ENCODE peak calls at places on chromosomes 12 and 14, in five cellular contexts. H is fibroblast of pulmonary artery, X is AG04450, F is fibroblast of mammary gland, Q is cardiac muscle cell. J is an unnamed sample.

GRCh38 chr12:107541001-107541400 is 144.6 kb upstream of the PWP1 start:
- DNase-seq in X (no peak), H (no peak), F (no peak), Q (no peak), J (no peak)

GRCh38 chr14:36870776-36871175 is 209.1 kb downstream of the PAX9 start:
- DNase-seq in F (no peak), X (no peak), H (no peak), Q (no peak), J (no peak)

GRCh38 chr12:45730842-45731336 is 1.4 kb downstream of the ARID2 start:
- DNase-seq in H (peak), X (no peak), F (peak), Q (peak), J (no peak)

GRCh38 chr14:101022121-101022520 is 118.6 kb upstream of the RTL1 start:
- DNase-seq in Q (no peak), F (peak), X (no peak), H (no peak), J (no peak)

GRCh38 chr14:68967459-68967940 is 11.6 kb downstream of the ACTN1 start:
- DNase-seq in H (no peak), F (no peak), X (no peak), Q (no peak), J (no peak)

GRCh38 chr12:131473721-131474709 is 236.9 kb upstream of the SFSWAP start:
- DNase-seq in F (no peak), Q (no peak), H (no peak), X (no peak), J (no peak)

GRCh38 chr12:50059440-50060119 is 2.2 kb downstream of the ASIC1 start:
- DNase-seq in Q (no peak), X (no peak), F (no peak), H (no peak), J (no peak)

GRCh38 chr12:39605996-39606395 is 13.6 kb downstream of the ABCD2 start:
- DNase-seq in F (peak), Q (no peak), H (peak), X (no peak), J (no peak)

GRCh38 chr12:107318804-107319535 is 225.6 kb upstream of the CRY1 start:
- DNase-seq in F (peak), H (peak), Q (peak), X (no peak), J (no peak)

GRCh38 chr12:51678086-51678724 is 87.2 kb downstream of the SCN8A start:
- DNase-seq in Q (peak), F (peak), X (no peak), H (peak), J (no peak)

GRCh38 chr12:131723532-131723931 is 12.6 kb downstream of the SFSWAP start:
- DNase-seq in H (no peak), X (no peak), Q (no peak), F (no peak), J (no peak)

GRCh38 chr14:77205566-77205965 is 24.0 kb downstream of the TMEM63C start:
- DNase-seq in X (no peak), H (no peak), F (no peak), Q (no peak), J (no peak)

GRCh38 chr12:131831635-131832041 is 3.4 kb downstream of the MMP17 start:
- DNase-seq in Q (no peak), F (peak), H (peak), X (peak), J (no peak)

GRCh38 chr14:74612346-74613021 is 447 bp upstream of the LTBP2 start:
- DNase-seq in H (peak), Q (peak), X (no peak), F (peak), J (no peak)

GRCh38 chr12:118103601-118104382 is at the start of gene VSIG10:
- DNase-seq in H (peak), X (no peak), Q (peak), F (peak), J (no peak)

GRCh38 chr14:104586832-104587620 is 7.5 kb downstream of the C14orf180 start:
- DNase-seq in F (no peak), H (no peak), Q (no peak), X (no peak), J (no peak)

GRCh38 chr14:51513933-51514332 is 137.8 kb upstream of the FRMD6 start:
- DNase-seq in Q (no peak), X (no peak), H (no peak), F (no peak), J (no peak)

GRCh38 chr12:116583284-116583683 is 24.1 kb downstream of the MAP1LC3B2 start:
- DNase-seq in H (no peak), X (no peak), Q (no peak), F (no peak), J (no peak)

GRCh38 chr12:3777206-3777809 is 24.4 kb upstream of the CRACR2A start:
- DNase-seq in H (peak), Q (peak), F (peak), X (peak), J (no peak)

GRCh38 chr14:28382460-28383220 is 383.9 kb upstream of the FOXG1 start:
- DNase-seq in X (no peak), H (peak), F (peak), Q (no peak), J (no peak)

GRCh38 chr12:124827588-124828184 is 36.0 kb downstream of the SCARB1 start:
- DNase-seq in H (no peak), F (no peak), Q (no peak), X (no peak), J (no peak)

GRCh38 chr12:19546611-19547162 is 107.4 kb downstream of the AEBP2 start:
- DNase-seq in F (peak), H (peak), Q (no peak), X (no peak), J (peak)

GRCh38 chr14:101025656-101026055 is 122.1 kb upstream of the RTL1 start:
- DNase-seq in H (no peak), Q (no peak), X (no peak), F (no peak), J (no peak)

GRCh38 chr14:71749613-71750238 is 182.5 kb upstream of the RGS6 start:
- DNase-seq in Q (no peak), H (no peak), F (no peak), X (no peak), J (no peak)

GRCh38 chr14:104356738-104357688 is 218.6 kb downstream of the KIF26A start:
- DNase-seq in H (no peak), Q (no peak), X (no peak), F (no peak), J (no peak)

GRCh38 chr12:130712346-130713065 is 3.6 kb downstream of the RIMBP2 start:
- DNase-seq in X (no peak), H (no peak), F (no peak), Q (no peak), J (no peak)

GRCh38 chr12:46786774-46787173 is 39.0 kb downstream of the SLC38A4 start:
- DNase-seq in H (peak), Q (no peak), F (peak), X (peak), J (peak)

GRCh38 chr14:92922883-92923743 is at the start of gene CHGA:
- DNase-seq in F (peak), X (no peak), H (peak), Q (peak), J (no peak)

GRCh38 chr14:80464531-80465149 is 253.3 kb upstream of the DIO2 start:
- DNase-seq in F (no peak), X (no peak), Q (no peak), H (no peak), J (no peak)

GRCh38 chr12:104605685-104606084 is 148.9 kb downstream of the CHST11 start:
- DNase-seq in Q (no peak), F (peak), X (no peak), H (peak), J (no peak)
- H3K4me3 ChIP-seq in Q (no peak), F (no peak), X (no peak), H (no peak), J (no peak)

GRCh38 chr14:60777856-60778578 is 43.5 kb downstream of the MNAT1 start:
- DNase-seq in H (peak), Q (no peak), F (peak), X (peak), J (no peak)
- H3K4me3 ChIP-seq in H (no peak), Q (no peak), F (no peak), X (no peak), J (no peak)

DNA sequence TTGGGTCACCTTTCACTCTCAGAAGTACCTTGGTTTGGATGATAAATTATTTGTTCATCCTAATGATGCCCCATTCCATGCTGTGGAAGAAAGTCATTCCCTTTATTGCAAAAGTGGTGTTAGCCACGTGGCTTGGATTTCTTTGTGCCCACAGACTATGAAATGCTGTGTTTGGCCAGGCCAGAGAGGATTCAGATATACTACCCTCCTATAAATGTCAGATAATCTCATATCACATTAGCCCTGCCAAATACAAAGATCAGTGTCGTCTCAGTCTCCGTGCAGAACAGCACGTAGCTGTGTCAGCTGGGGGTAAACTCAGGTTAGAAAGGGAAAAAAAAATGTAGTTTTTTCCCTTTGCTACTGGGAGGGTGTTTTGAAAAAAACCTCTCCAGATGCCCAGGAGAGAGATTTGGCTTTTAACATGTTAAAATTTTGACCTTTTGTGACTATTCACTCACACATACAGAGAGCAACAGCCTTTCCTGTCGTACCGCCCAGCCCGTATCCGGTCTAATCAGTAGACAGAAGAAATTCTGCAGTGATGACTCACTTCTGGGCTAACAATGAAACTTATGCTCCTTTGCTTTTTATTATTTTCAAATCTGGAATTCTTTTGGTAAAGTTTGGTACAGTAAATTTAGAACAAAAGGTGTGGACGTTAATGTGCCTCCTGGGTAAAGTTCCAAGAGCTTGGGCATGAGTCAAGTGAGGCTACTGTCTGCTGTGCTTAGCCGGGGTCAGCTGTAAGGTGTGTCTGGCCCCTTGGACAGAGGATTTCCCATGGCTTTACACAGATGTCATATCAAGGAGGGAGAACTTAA is 8.5 kb upstream of the PTPRB start:
- DNase-seq in H (peak), F (peak), X (peak), Q (no peak), J (peak)
- H3K4me3 ChIP-seq in H (no peak), F (no peak), X (no peak), Q (no peak), J (peak)

GRCh38 chr12:66120477-66120876 is 10.1 kb downstream of the LLPH start:
- DNase-seq in F (no peak), X (no peak), H (no peak), Q (no peak), J (no peak)
- H3K4me3 ChIP-seq in F (no peak), X (no peak), H (no peak), Q (no peak), J (no peak)

GRCh38 chr14:78985668-78986073 is 815.5 kb downstream of the NRXN3 start:
- DNase-seq in H (peak), Q (no peak), X (no peak), F (peak), J (no peak)

GRCh38 chr14:78987006-78987405 is 816.8 kb downstream of the NRXN3 start:
- DNase-seq in H (no peak), F (no peak), X (no peak), Q (no peak), J (no peak)

GRCh38 chr14:78978896-78979295 is 808.7 kb downstream of the NRXN3 start:
- DNase-seq in H (no peak), Q (no peak), F (no peak), X (no peak), J (no peak)

GRCh38 chr14:78982551-78982950 is 812.4 kb downstream of the NRXN3 start:
- DNase-seq in Q (no peak), H (peak), X (no peak), F (peak), J (no peak)

GRCh38 chr14:78983126-78983525 is 813.0 kb downstream of the NRXN3 start:
- DNase-seq in X (no peak), F (peak), Q (no peak), H (peak), J (no peak)
- H3K4me3 ChIP-seq in X (no peak), F (no peak), Q (no peak), H (no peak), J (no peak)

DNA sequence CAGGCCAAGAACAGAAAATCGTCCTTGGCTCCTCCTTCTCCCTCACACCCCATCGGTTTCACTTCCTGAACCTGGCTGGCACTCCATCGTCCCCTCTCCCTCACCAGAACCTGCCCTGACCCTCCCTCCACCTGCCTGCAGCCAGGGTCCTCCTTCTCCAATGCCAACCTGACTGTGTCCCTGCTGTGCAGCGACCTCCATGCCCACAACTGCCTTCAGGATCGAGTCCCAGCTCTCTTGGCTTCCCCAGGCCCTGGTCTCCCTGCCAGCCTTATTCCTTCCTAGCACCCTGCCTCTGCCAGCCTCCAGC is 19.8 kb downstream of the HVCN1 start:
- DNase-seq in Q (no peak), F (no peak), X (no peak), H (no peak), J (no peak)
- H3K4me3 ChIP-seq in Q (no peak), F (no peak), X (no peak), H (no peak), J (no peak)

GRCh38 chr12:105440037-105440664 is 109.7 kb downstream of the C12orf75 start:
- DNase-seq in X (no peak), H (no peak), Q (no peak), F (no peak), J (no peak)

GRCh38 chr12:105444809-105445102 is 114.3 kb downstream of the C12orf75 start:
- DNase-seq in Q (no peak), H (peak), X (no peak), F (no peak), J (no peak)

GRCh38 chr12:105449406-105449805 is 118.9 kb downstream of the C12orf75 start:
- DNase-seq in H (no peak), X (no peak), Q (no peak), F (no peak), J (no peak)

GRCh38 chr12:105445261-105446015 is 114.9 kb downstream of the C12orf75 start:
- DNase-seq in X (no peak), F (no peak), Q (peak), H (peak), J (no peak)

DNA sequence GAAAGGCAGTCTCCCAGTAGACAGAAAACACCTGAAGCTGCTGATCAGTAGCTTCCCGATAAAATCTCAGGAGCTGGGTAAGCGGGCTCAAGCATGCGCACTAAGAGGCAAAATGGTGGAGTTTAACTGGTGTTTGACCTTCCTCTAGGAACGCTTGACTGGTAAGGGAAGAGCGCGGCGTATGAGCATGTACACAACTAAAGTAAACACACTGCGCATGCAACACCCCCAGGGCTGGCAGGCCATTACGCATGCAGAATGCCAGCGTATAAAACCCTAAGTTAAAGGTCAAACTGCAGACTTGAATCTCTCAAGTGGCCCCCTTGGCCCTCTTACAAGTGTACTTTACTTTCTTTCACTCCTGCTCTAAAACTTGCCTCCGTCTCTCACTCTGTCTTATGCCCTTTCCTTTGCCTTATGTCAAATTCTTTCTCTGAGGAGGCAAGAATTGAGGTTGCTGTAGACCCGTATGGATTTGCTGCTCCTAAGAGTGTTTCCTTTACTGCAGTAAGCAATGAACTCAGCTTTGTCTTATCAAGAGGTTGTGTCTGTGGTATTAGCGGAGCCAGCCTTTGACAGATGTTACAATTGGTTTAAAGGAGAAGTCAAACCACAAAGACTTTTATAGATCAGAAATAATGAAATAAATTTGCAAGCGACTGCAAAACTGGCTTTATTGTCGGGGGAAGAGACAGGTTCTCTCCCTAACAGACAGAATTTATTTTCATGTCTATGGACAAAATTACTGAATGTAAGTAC is 113.7 kb downstream of the C12orf75 start:
- DNase-seq in Q (no peak), H (peak), F (no peak), X (no peak), J (no peak)
- H3K4me3 ChIP-seq in Q (no peak), H (no peak), F (no peak), X (no peak), J (no peak)

DNA sequence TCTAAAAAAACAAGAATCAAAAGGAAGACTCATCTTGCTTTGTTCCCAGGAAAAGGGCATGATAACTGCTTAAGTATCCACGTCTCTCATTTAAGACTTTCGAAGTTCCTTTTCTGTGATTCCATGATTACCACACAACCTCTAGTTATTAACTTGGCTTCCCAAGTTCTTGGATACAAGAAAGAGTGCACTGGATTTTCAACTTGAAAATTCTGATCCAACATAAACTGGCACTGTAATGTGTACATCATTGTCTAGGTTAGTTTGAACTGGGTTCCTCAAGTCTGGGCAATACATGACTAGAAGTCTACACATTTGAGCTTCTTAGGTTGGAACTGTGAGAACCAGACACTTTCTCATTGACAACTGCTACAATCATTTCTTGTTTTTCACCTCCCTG is 1.6 kb downstream of the KLHL28 start:
- DNase-seq in F (peak), Q (no peak), H (peak), X (no peak), J (no peak)
- H3K4me3 ChIP-seq in F (peak), Q (peak), H (peak), X (peak), J (peak)

GRCh38 chr14:95218472-95219193 is 61.3 kb upstream of the DICER1 start:
- DNase-seq in F (no peak), H (no peak), X (no peak), Q (no peak), J (no peak)
- H3K4me3 ChIP-seq in F (no peak), H (no peak), X (no peak), Q (no peak), J (no peak)

J was measured in keratinocyte.